ENCODE peak calls at places on chromosomes 1 and 21, in seven cellular contexts. One of them, this sample, is unnamed.
A peak's percentile ranks its signal among the peaks of the same experiment; 100 is the strongest.

GRCh38 chr1:22143065-22143514 is at the start of gene WNT4:
- DNase-seq in NT2/D1: no peak
- DNase-seq in stomach: peak; percentile 61
- DNase-seq in SJSA1: no peak
- DNase-seq in NB4: no peak
- DNase-seq in IMR-90: no peak
- DNase-seq in bronchial epithelial cell: no peak
- DNase-seq in this sample: peak; percentile 22

GRCh38 chr21:46603228-46603627 is 1.7 kb downstream of the S100B start:
- DNase-seq in NT2/D1: no peak
- DNase-seq in stomach: no peak
- DNase-seq in SJSA1: no peak
- DNase-seq in NB4: no peak
- DNase-seq in IMR-90: no peak
- DNase-seq in bronchial epithelial cell: no peak
- DNase-seq in this sample: no peak

GRCh38 chr1:178614286-178614685 is 101.4 kb downstream of the TEX35 start:
- DNase-seq in NT2/D1: no peak
- DNase-seq in stomach: no peak
- DNase-seq in SJSA1: no peak
- DNase-seq in NB4: no peak
- DNase-seq in IMR-90: no peak
- DNase-seq in bronchial epithelial cell: no peak
- DNase-seq in this sample: no peak

GRCh38 chr1:23722652-23723051 is 20.6 kb upstream of the ELOA start:
- DNase-seq in NT2/D1: no peak
- DNase-seq in stomach: no peak
- DNase-seq in SJSA1: no peak
- DNase-seq in NB4: no peak
- DNase-seq in IMR-90: no peak
- DNase-seq in bronchial epithelial cell: no peak
- DNase-seq in this sample: no peak

GRCh38 chr1:227285745-227286144 is 32.5 kb downstream of the CDC42BPA start:
- DNase-seq in NT2/D1: no peak
- DNase-seq in stomach: no peak
- DNase-seq in SJSA1: no peak
- DNase-seq in NB4: no peak
- DNase-seq in IMR-90: no peak
- DNase-seq in bronchial epithelial cell: no peak
- DNase-seq in this sample: no peak

GRCh38 chr21:38478782-38479181 is 19.5 kb downstream of the ERG start:
- DNase-seq in NT2/D1: no peak
- DNase-seq in stomach: no peak
- DNase-seq in SJSA1: no peak
- DNase-seq in NB4: peak; percentile 54
- DNase-seq in IMR-90: peak; percentile 10
- DNase-seq in bronchial epithelial cell: peak; percentile 100
- DNase-seq in this sample: peak; percentile 73

GRCh38 chr1:106254748-106255147 is 801.7 kb upstream of the PRMT6 start:
- DNase-seq in NT2/D1: no peak
- DNase-seq in stomach: no peak
- DNase-seq in SJSA1: no peak
- DNase-seq in NB4: peak; percentile 25
- DNase-seq in IMR-90: no peak
- DNase-seq in bronchial epithelial cell: peak; percentile 87
- DNase-seq in this sample: no peak

GRCh38 chr1:206534552-206534951 is 27.2 kb downstream of the RASSF5 start:
- DNase-seq in NT2/D1: no peak
- DNase-seq in stomach: no peak
- DNase-seq in SJSA1: no peak
- DNase-seq in NB4: no peak
- DNase-seq in IMR-90: no peak
- DNase-seq in bronchial epithelial cell: no peak
- DNase-seq in this sample: no peak

GRCh38 chr1:156749429-156750118 is 1.9 kb downstream of the HDGF start:
- DNase-seq in NT2/D1: no peak
- DNase-seq in stomach: peak; percentile 51
- DNase-seq in SJSA1: no peak
- DNase-seq in NB4: peak; percentile 59
- DNase-seq in IMR-90: no peak
- DNase-seq in bronchial epithelial cell: no peak
- DNase-seq in this sample: no peak

GRCh38 chr1:212147581-212148033 is 112.1 kb downstream of the DTL start:
- DNase-seq in NT2/D1: no peak
- DNase-seq in stomach: peak; percentile 76
- DNase-seq in SJSA1: no peak
- DNase-seq in NB4: no peak
- DNase-seq in IMR-90: no peak
- DNase-seq in bronchial epithelial cell: peak; percentile 28
- DNase-seq in this sample: no peak

GRCh38 chr1:6040859-6041415 is 4.8 kb upstream of the KCNAB2 start:
- DNase-seq in NT2/D1: no peak
- DNase-seq in stomach: no peak
- DNase-seq in SJSA1: no peak
- DNase-seq in NB4: no peak
- DNase-seq in IMR-90: no peak
- DNase-seq in bronchial epithelial cell: no peak
- DNase-seq in this sample: no peak

GRCh38 chr1:31482478-31483011 is 69.5 kb downstream of the SERINC2 start:
- DNase-seq in NT2/D1: no peak
- DNase-seq in stomach: no peak
- DNase-seq in SJSA1: no peak
- DNase-seq in NB4: peak; percentile 59
- DNase-seq in IMR-90: no peak
- DNase-seq in bronchial epithelial cell: no peak
- DNase-seq in this sample: no peak

GRCh38 chr1:212630159-212630900 is 21.8 kb downstream of the ATF3 start:
- DNase-seq in NT2/D1: peak; percentile 52
- DNase-seq in stomach: peak; percentile 68
- DNase-seq in SJSA1: peak; percentile 59
- DNase-seq in NB4: peak; percentile 89
- DNase-seq in IMR-90: no peak
- DNase-seq in bronchial epithelial cell: peak; percentile 28
- DNase-seq in this sample: peak; percentile 58

GRCh38 chr1:105632342-105633196 is 1423.9 kb upstream of the PRMT6 start:
- DNase-seq in NT2/D1: no peak
- DNase-seq in stomach: no peak
- DNase-seq in SJSA1: no peak
- DNase-seq in NB4: no peak
- DNase-seq in IMR-90: no peak
- DNase-seq in bronchial epithelial cell: no peak
- DNase-seq in this sample: no peak

GRCh38 chr1:160130939-160131338 is 15.4 kb downstream of the ATP1A2 start:
- DNase-seq in NT2/D1: no peak
- DNase-seq in stomach: no peak
- DNase-seq in SJSA1: no peak
- DNase-seq in NB4: no peak
- DNase-seq in IMR-90: no peak
- DNase-seq in bronchial epithelial cell: no peak
- DNase-seq in this sample: no peak

GRCh38 chr1:1973716-1974642 is 29.6 kb downstream of the CFAP74 start:
- DNase-seq in NT2/D1: no peak
- DNase-seq in stomach: no peak
- DNase-seq in SJSA1: no peak
- DNase-seq in NB4: no peak
- DNase-seq in IMR-90: no peak
- DNase-seq in bronchial epithelial cell: no peak
- DNase-seq in this sample: no peak

GRCh38 chr1:53957231-53957818 is 11.2 kb downstream of the LRRC42 start:
- DNase-seq in NT2/D1: peak; percentile 56
- DNase-seq in stomach: no peak
- DNase-seq in SJSA1: peak; percentile 54
- DNase-seq in NB4: no peak
- DNase-seq in IMR-90: peak; percentile 64
- DNase-seq in bronchial epithelial cell: peak; percentile 80
- DNase-seq in this sample: peak; percentile 90

GRCh38 chr1:26278303-26278702 is 1.6 kb upstream of the SH3BGRL3 start:
- DNase-seq in NT2/D1: no peak
- DNase-seq in stomach: peak; percentile 68
- DNase-seq in SJSA1: peak; percentile 75
- DNase-seq in NB4: no peak
- DNase-seq in IMR-90: peak; percentile 77
- DNase-seq in bronchial epithelial cell: peak; percentile 95
- DNase-seq in this sample: peak; percentile 92
- H3K4me3 ChIP-seq in NT2/D1: no peak overlapping the region
- H3K4me3 ChIP-seq in stomach: no peak overlapping the region
- H3K4me3 ChIP-seq in SJSA1: no peak overlapping the region
- H3K4me3 ChIP-seq in NB4: no peak overlapping the region
- H3K4me3 ChIP-seq in IMR-90: no peak overlapping the region
- H3K4me3 ChIP-seq in bronchial epithelial cell: no peak overlapping the region
- H3K4me3 ChIP-seq in this sample: no peak overlapping the region

DNA sequence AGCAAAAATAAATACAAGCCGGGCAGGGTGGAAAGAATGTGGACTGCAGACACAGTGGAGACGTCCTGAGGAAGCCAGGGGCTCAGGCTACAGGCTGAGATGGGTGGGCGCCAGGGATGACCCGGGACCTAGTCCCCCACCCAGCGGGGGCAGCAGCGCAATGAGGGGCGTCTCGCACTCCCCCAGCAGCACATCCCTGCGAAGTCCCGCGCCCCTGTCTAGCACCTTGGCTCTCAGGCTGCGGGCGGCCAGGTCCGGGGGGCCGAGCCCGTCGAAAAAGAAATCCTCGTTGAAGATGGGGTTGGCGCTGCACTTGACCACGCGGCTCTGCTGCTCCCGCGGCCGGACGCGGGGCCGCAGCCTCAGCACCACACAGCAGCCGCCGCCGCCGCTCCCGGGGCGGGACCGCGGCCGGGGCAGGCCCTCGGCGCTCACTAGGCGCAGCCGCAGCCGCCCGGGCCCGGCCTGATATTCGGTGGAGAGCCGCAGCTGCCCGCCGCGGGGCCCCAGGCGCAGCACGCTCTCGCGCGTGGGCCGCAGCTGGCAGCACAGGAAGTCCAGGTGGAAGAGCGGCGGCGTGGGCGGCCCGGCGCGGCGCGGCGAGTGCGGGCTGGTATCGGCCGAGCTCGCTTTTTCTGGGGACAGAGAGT is 1.7 kb downstream of the C2CD4D start:
- DNase-seq in NT2/D1: no peak
- DNase-seq in stomach: no peak
- DNase-seq in SJSA1: no peak
- DNase-seq in NB4: peak; percentile 31
- DNase-seq in IMR-90: peak; percentile 10
- DNase-seq in bronchial epithelial cell: no peak
- DNase-seq in this sample: no peak
- H3K4me3 ChIP-seq in NT2/D1: peak overlapping the region; percentile 62
- H3K4me3 ChIP-seq in stomach: peak overlapping the region; percentile 54
- H3K4me3 ChIP-seq in SJSA1: no peak overlapping the region
- H3K4me3 ChIP-seq in NB4: no peak overlapping the region
- H3K4me3 ChIP-seq in IMR-90: peak overlapping the region; percentile 36
- H3K4me3 ChIP-seq in bronchial epithelial cell: no peak overlapping the region
- H3K4me3 ChIP-seq in this sample: peak overlapping the region; percentile 27

GRCh38 chr1:19343617-19344350 is 31.7 kb downstream of the SLC66A1 start:
- DNase-seq in NT2/D1: no peak
- DNase-seq in stomach: no peak
- DNase-seq in SJSA1: no peak
- DNase-seq in NB4: no peak
- DNase-seq in IMR-90: no peak
- DNase-seq in bronchial epithelial cell: no peak
- DNase-seq in this sample: no peak

GRCh38 chr1:19342894-19343616 is 30.9 kb downstream of the SLC66A1 start:
- DNase-seq in NT2/D1: no peak
- DNase-seq in stomach: no peak
- DNase-seq in SJSA1: no peak
- DNase-seq in NB4: no peak
- DNase-seq in IMR-90: no peak
- DNase-seq in bronchial epithelial cell: no peak
- DNase-seq in this sample: no peak

GRCh38 chr1:19344831-19345230 is 32.7 kb downstream of the SLC66A1 start:
- DNase-seq in NT2/D1: no peak
- DNase-seq in stomach: no peak
- DNase-seq in SJSA1: no peak
- DNase-seq in NB4: no peak
- DNase-seq in IMR-90: no peak
- DNase-seq in bronchial epithelial cell: no peak
- DNase-seq in this sample: no peak

GRCh38 chr1:19345391-19345790 is 33.3 kb downstream of the SLC66A1 start:
- DNase-seq in NT2/D1: no peak
- DNase-seq in stomach: no peak
- DNase-seq in SJSA1: no peak
- DNase-seq in NB4: no peak
- DNase-seq in IMR-90: no peak
- DNase-seq in bronchial epithelial cell: no peak
- DNase-seq in this sample: no peak

DNA sequence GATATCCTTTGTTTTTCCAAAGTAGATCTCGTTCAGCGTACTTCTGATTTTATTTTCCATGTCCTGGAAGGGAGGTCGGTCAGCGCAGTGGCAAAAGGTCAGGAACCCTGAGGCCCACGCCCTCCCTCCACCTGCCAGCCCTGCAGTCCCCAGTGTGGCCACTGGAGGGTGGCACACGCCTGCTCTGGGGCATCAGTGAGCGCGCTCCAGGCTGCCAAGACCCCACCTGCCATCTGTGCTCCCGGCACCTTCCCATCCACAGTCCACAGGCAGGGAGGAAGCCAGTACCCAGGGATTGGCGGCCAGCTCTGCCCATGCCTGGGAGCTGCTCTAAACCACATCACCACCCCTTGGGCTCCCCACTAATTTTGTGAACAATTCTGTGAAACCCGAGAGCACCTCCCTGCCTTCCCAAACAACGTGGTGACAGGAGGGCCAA is 32.3 kb downstream of the SLC66A1 start:
- DNase-seq in NT2/D1: peak; percentile 9
- DNase-seq in stomach: peak; percentile 70
- DNase-seq in SJSA1: no peak
- DNase-seq in NB4: peak; percentile 37
- DNase-seq in IMR-90: peak; percentile 28
- DNase-seq in bronchial epithelial cell: no peak
- DNase-seq in this sample: peak; percentile 29
- H3K4me3 ChIP-seq in NT2/D1: no peak overlapping the region
- H3K4me3 ChIP-seq in stomach: no peak overlapping the region
- H3K4me3 ChIP-seq in SJSA1: no peak overlapping the region
- H3K4me3 ChIP-seq in NB4: no peak overlapping the region
- H3K4me3 ChIP-seq in IMR-90: no peak overlapping the region
- H3K4me3 ChIP-seq in bronchial epithelial cell: no peak overlapping the region
- H3K4me3 ChIP-seq in this sample: no peak overlapping the region

DNA sequence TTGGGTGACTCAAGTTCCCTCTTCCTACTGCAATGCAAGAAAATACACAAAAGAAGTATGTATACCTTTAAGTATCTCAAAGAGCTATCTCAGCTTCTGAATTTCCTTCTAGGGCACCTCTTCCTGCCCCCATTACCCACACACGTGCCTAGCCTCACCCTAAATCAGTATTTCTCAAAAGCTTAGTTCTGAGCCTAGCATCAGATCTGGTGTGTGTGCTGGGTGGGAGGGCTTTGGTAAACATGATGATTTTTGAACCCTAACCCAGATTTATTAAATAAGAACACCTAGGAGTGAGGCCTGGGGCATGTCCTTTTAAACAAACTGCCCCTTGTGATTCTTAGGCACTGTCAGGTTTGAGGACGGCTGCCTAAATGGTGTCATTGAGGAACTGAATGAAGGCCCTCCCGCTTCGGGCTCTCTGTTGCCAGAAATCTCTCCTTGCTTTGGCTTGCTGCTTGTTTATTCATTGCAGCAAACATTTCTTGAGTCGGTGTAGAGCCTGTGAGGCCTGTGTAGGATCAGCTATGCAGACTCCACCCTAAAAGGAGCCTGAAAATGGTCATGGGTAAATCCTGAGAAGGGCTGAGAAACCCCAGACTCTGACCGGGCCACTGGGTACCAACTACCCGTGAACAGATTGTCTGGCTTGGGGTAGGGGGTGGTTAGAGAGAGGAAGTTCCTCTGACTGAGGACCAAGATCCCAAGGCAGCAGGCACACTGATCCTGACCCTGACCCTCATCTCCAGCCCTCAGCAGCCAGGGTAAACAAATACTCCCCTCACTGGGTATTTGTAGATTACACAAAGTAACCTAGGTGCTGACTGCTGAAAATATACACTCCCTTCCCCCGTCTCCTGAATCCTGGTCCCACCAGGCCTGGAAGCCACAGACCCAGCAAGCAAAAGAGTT is 3.0 kb downstream of the IL6R start:
- DNase-seq in NT2/D1: no peak
- DNase-seq in stomach: no peak
- DNase-seq in SJSA1: no peak
- DNase-seq in NB4: no peak
- DNase-seq in IMR-90: peak; percentile 45
- DNase-seq in bronchial epithelial cell: no peak
- DNase-seq in this sample: peak; percentile 67
- H3K4me3 ChIP-seq in NT2/D1: no peak overlapping the region
- H3K4me3 ChIP-seq in stomach: peak overlapping the region; percentile 70
- H3K4me3 ChIP-seq in SJSA1: no peak overlapping the region
- H3K4me3 ChIP-seq in NB4: peak overlapping the region; percentile 72
- H3K4me3 ChIP-seq in IMR-90: no peak overlapping the region
- H3K4me3 ChIP-seq in bronchial epithelial cell: peak overlapping the region; percentile 97
- H3K4me3 ChIP-seq in this sample: peak overlapping the region; percentile 21

This sample was measured in fibroblast of villous mesenchyme.